ENCODE peak calls at places on chromosomes 4 and X, in five cellular contexts. One of them, this sample, is unnamed.

GRCh38 chr4:103144926-103145325 is 45.3 kb upstream of the BDH2 start:
- DNase-seq in lower lobe of right lung: no peak
- DNase-seq in hepatocyte: no peak
- DNase-seq in spleen: no peak
- DNase-seq in GM12878: no peak
- DNase-seq in this sample: no peak

GRCh38 chr4:94516999-94517398 is 65.3 kb downstream of the PDLIM5 start:
- DNase-seq in lower lobe of right lung: no peak
- DNase-seq in hepatocyte: no peak
- DNase-seq in spleen: no peak
- DNase-seq in GM12878: no peak
- DNase-seq in this sample: no peak

GRCh38 chrX:80432863-80433262 is 12.6 kb downstream of the TENT5D start:
- DNase-seq in lower lobe of right lung: no peak
- DNase-seq in hepatocyte: peak
- DNase-seq in spleen: no peak
- DNase-seq in GM12878: no peak
- DNase-seq in this sample: no peak

GRCh38 chr4:55218041-55218440 is 92.6 kb upstream of the KDR start:
- DNase-seq in lower lobe of right lung: no peak
- DNase-seq in hepatocyte: no peak
- DNase-seq in spleen: no peak
- DNase-seq in GM12878: no peak
- DNase-seq in this sample: no peak

GRCh38 chrX:30620980-30621716 is 32.1 kb upstream of the GK start:
- DNase-seq in lower lobe of right lung: no peak
- DNase-seq in hepatocyte: peak
- DNase-seq in spleen: no peak
- DNase-seq in GM12878: no peak
- DNase-seq in this sample: peak

GRCh38 chr4:21768349-21769310 is 179.9 kb downstream of the KCNIP4 start:
- DNase-seq in lower lobe of right lung: no peak
- DNase-seq in hepatocyte: peak
- DNase-seq in spleen: no peak
- DNase-seq in GM12878: no peak
- DNase-seq in this sample: no peak

GRCh38 chrX:97609938-97610337 is 726.2 kb downstream of the RPA4 start:
- DNase-seq in lower lobe of right lung: no peak
- DNase-seq in hepatocyte: no peak
- DNase-seq in spleen: no peak
- DNase-seq in GM12878: no peak
- DNase-seq in this sample: no peak

GRCh38 chrX:133959972-133960371 is 25.4 kb downstream of the GPC3 start:
- DNase-seq in lower lobe of right lung: no peak
- DNase-seq in hepatocyte: no peak
- DNase-seq in spleen: no peak
- DNase-seq in GM12878: no peak
- DNase-seq in this sample: no peak

GRCh38 chrX:130120321-130120731 is 10.0 kb upstream of the ELF4 start:
- DNase-seq in lower lobe of right lung: no peak
- DNase-seq in hepatocyte: peak
- DNase-seq in spleen: no peak
- DNase-seq in GM12878: no peak
- DNase-seq in this sample: no peak

GRCh38 chr4:120694973-120695372 is 227.6 kb downstream of the PRDM5 start:
- DNase-seq in lower lobe of right lung: no peak
- DNase-seq in hepatocyte: peak
- DNase-seq in spleen: no peak
- DNase-seq in GM12878: no peak
- DNase-seq in this sample: peak

GRCh38 chr4:79864470-79865190 is 208.4 kb downstream of the ANTXR2 start:
- DNase-seq in lower lobe of right lung: no peak
- DNase-seq in hepatocyte: no peak
- DNase-seq in spleen: no peak
- DNase-seq in GM12878: no peak
- DNase-seq in this sample: no peak

GRCh38 chr4:27005512-27006246 is 145.0 kb downstream of the STIM2 start:
- DNase-seq in lower lobe of right lung: no peak
- DNase-seq in hepatocyte: no peak
- DNase-seq in spleen: no peak
- DNase-seq in GM12878: no peak
- DNase-seq in this sample: no peak

GRCh38 chr4:30721353-30722091 is 1.4 kb downstream of the PCDH7 start:
- DNase-seq in lower lobe of right lung: no peak
- DNase-seq in hepatocyte: peak
- DNase-seq in spleen: no peak
- DNase-seq in GM12878: no peak
- DNase-seq in this sample: no peak

GRCh38 chr4:68336530-68336929 is 13.4 kb downstream of the YTHDC1 start:
- DNase-seq in lower lobe of right lung: no peak
- DNase-seq in hepatocyte: no peak
- DNase-seq in spleen: no peak
- DNase-seq in GM12878: no peak
- DNase-seq in this sample: no peak

GRCh38 chr4:153535735-153536494 is 69.8 kb downstream of the TMEM131L start:
- DNase-seq in lower lobe of right lung: no peak
- DNase-seq in hepatocyte: no peak
- DNase-seq in spleen: no peak
- DNase-seq in GM12878: no peak
- DNase-seq in this sample: peak

GRCh38 chr4:144658908-144659307 is 13.0 kb downstream of the HHIP start:
- DNase-seq in lower lobe of right lung: no peak
- DNase-seq in hepatocyte: no peak
- DNase-seq in spleen: no peak
- DNase-seq in GM12878: no peak
- DNase-seq in this sample: peak

GRCh38 chrX:85592980-85593379 is 213.5 kb upstream of the POF1B start:
- DNase-seq in lower lobe of right lung: no peak
- DNase-seq in hepatocyte: no peak
- DNase-seq in spleen: no peak
- DNase-seq in GM12878: no peak
- DNase-seq in this sample: no peak

GRCh38 chrX:147072747-147073146 is 258.2 kb upstream of the CXorf51A start:
- DNase-seq in lower lobe of right lung: no peak
- DNase-seq in hepatocyte: no peak
- DNase-seq in spleen: no peak
- DNase-seq in GM12878: no peak
- DNase-seq in this sample: no peak

GRCh38 chrX:42976729-42977366 is 198.9 kb upstream of the PPP1R2C start:
- DNase-seq in lower lobe of right lung: no peak
- DNase-seq in hepatocyte: peak
- DNase-seq in spleen: no peak
- DNase-seq in GM12878: no peak
- DNase-seq in this sample: no peak

GRCh38 chr4:151157543-151157942 is 58.1 kb downstream of the RPS3A start:
- DNase-seq in lower lobe of right lung: no peak
- DNase-seq in hepatocyte: no peak
- DNase-seq in spleen: no peak
- DNase-seq in GM12878: no peak
- DNase-seq in this sample: no peak

GRCh38 chr4:55186123-55186522 is 60.7 kb upstream of the KDR start:
- DNase-seq in lower lobe of right lung: no peak
- DNase-seq in hepatocyte: no peak
- DNase-seq in spleen: no peak
- DNase-seq in GM12878: no peak
- DNase-seq in this sample: no peak

GRCh38 chr4:8203817-8204216 is 4.7 kb downstream of the SH3TC1 start:
- DNase-seq in lower lobe of right lung: no peak
- DNase-seq in hepatocyte: no peak
- DNase-seq in spleen: no peak
- DNase-seq in GM12878: no peak
- DNase-seq in this sample: no peak

GRCh38 chr4:3045500-3045850 is 28.9 kb downstream of the HTT-AS start:
- DNase-seq in lower lobe of right lung: peak
- DNase-seq in hepatocyte: no peak
- DNase-seq in spleen: peak
- DNase-seq in GM12878: no peak
- DNase-seq in this sample: no peak

GRCh38 chrX:66731398-66731797 is 92.5 kb upstream of the EDA2R start:
- DNase-seq in lower lobe of right lung: no peak
- DNase-seq in hepatocyte: peak
- DNase-seq in spleen: no peak
- DNase-seq in GM12878: peak
- DNase-seq in this sample: peak

GRCh38 chr4:4837921-4838601 is 21.4 kb upstream of the MSX1 start:
- DNase-seq in lower lobe of right lung: no peak
- DNase-seq in hepatocyte: no peak
- DNase-seq in spleen: peak
- DNase-seq in GM12878: no peak
- DNase-seq in this sample: peak

GRCh38 chr4:147044241-147044640 is 98.6 kb upstream of the TTC29 start:
- DNase-seq in lower lobe of right lung: no peak
- DNase-seq in hepatocyte: no peak
- DNase-seq in spleen: no peak
- DNase-seq in GM12878: no peak
- DNase-seq in this sample: no peak

GRCh38 chr4:145816091-145816490 is 122.5 kb downstream of the ZNF827 start:
- DNase-seq in lower lobe of right lung: no peak
- DNase-seq in hepatocyte: no peak
- DNase-seq in spleen: no peak
- DNase-seq in GM12878: no peak
- DNase-seq in this sample: no peak
- TF ChIP-seq CTCF in lower lobe of right lung: no peak
- TF ChIP-seq CTCF in hepatocyte: no peak
- TF ChIP-seq CTCF in spleen: no peak
- TF ChIP-seq CTCF in GM12878: no peak
- TF ChIP-seq CTCF in this sample: no peak

GRCh38 chr4:82784615-82785247 is 13.9 kb downstream of the SCD5 start:
- DNase-seq in lower lobe of right lung: no peak
- DNase-seq in hepatocyte: no peak
- DNase-seq in spleen: no peak
- DNase-seq in GM12878: no peak
- DNase-seq in this sample: no peak

GRCh38 chr4:82785248-82786003 is 13.2 kb downstream of the SCD5 start:
- DNase-seq in lower lobe of right lung: no peak
- DNase-seq in hepatocyte: no peak
- DNase-seq in spleen: no peak
- DNase-seq in GM12878: no peak
- DNase-seq in this sample: peak

GRCh38 chr4:82787342-82787741 is 11.3 kb downstream of the SCD5 start:
- DNase-seq in lower lobe of right lung: no peak
- DNase-seq in hepatocyte: no peak
- DNase-seq in spleen: no peak
- DNase-seq in GM12878: no peak
- DNase-seq in this sample: no peak

GRCh38 chr4:82786794-82787193 is 11.8 kb downstream of the SCD5 start:
- DNase-seq in lower lobe of right lung: no peak
- DNase-seq in hepatocyte: no peak
- DNase-seq in spleen: no peak
- DNase-seq in GM12878: no peak
- DNase-seq in this sample: no peak

DNA sequence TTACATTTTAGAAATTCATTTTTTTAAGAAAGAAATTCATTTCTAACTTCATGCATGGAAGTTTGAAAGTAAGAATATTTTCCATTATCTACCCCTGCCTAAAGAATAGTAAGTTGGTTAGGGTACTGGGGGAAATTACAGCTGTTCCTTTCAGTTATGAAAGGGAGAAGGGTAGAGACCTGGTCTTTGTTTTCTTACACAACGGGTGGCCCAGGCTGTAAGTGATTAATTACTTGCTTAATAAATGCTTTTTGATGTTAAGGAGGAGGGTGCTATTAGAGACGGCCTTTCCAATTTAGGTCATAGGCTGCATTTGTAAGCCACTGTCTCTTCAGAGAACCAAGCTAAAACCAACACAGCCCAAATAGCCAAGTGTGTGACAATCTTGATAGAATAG is 12.6 kb downstream of the SCD5 start:
- DNase-seq in lower lobe of right lung: no peak
- DNase-seq in hepatocyte: no peak
- DNase-seq in spleen: no peak
- DNase-seq in GM12878: no peak
- DNase-seq in this sample: no peak
- H3K4me3 ChIP-seq in lower lobe of right lung: no peak
- H3K4me3 ChIP-seq in hepatocyte: no peak
- H3K4me3 ChIP-seq in spleen: no peak
- H3K4me3 ChIP-seq in GM12878: no peak
- H3K4me3 ChIP-seq in this sample: peak

GRCh38 chr4:99205104-99205979 is 13.7 kb downstream of the ADH6 start:
- DNase-seq in lower lobe of right lung: no peak
- DNase-seq in hepatocyte: peak
- DNase-seq in spleen: no peak
- DNase-seq in GM12878: no peak
- DNase-seq in this sample: peak

GRCh38 chr4:99202094-99202493 is 17.0 kb downstream of the ADH6 start:
- DNase-seq in lower lobe of right lung: no peak
- DNase-seq in hepatocyte: no peak
- DNase-seq in spleen: no peak
- DNase-seq in GM12878: no peak
- DNase-seq in this sample: no peak

GRCh38 chr4:99202536-99202935 is 16.5 kb downstream of the ADH6 start:
- DNase-seq in lower lobe of right lung: no peak
- DNase-seq in hepatocyte: no peak
- DNase-seq in spleen: no peak
- DNase-seq in GM12878: no peak
- DNase-seq in this sample: no peak

GRCh38 chr4:99200148-99200547 is 18.9 kb downstream of the ADH6 start:
- DNase-seq in lower lobe of right lung: no peak
- DNase-seq in hepatocyte: no peak
- DNase-seq in spleen: no peak
- DNase-seq in GM12878: no peak
- DNase-seq in this sample: no peak

DNA sequence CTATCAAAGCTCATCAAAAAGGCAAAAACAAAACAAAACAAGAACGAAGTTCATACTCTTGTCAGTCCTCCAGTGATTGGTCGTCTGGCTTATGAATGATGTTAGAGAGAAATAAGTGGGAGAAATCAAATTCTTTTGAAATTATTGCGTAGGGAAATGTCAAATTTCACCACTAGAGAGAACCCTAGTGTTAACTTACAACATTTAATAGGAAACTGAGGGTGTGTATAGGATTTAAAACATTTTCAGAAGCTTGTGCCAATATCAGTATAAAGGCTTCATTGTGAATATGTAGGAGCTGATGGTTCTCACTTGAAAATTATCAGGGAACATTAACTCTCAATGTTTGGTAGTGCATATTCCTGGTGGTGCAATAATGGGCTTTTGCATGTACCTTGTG is 17.4 kb downstream of the ADH6 start:
- DNase-seq in lower lobe of right lung: no peak
- DNase-seq in hepatocyte: no peak
- DNase-seq in spleen: no peak
- DNase-seq in GM12878: no peak
- DNase-seq in this sample: no peak
- TF ChIP-seq CTCF in lower lobe of right lung: no peak
- TF ChIP-seq CTCF in hepatocyte: peak
- TF ChIP-seq CTCF in spleen: no peak
- TF ChIP-seq CTCF in GM12878: no peak
- TF ChIP-seq CTCF in this sample: no peak

DNA sequence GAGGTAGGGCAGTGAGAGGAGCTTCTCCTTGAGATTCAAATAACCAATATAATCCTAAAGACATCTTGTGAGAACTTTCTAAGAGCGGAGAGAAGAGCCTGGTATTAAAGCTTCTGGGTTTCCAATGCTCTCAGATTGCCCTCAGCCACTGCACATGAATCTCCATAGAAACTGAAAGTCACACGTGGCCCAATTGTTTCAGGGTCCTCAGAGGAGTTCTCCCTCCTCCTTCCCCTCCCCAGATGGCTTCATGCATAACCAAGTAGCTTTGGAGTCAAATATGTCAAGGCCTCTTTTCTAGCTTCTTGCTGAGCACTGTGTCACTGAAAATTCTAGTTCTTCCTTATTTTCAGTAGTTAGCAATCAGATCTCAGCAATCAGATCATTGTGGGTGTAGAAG is 2.3 kb downstream of the BTK start:
- DNase-seq in lower lobe of right lung: no peak
- DNase-seq in hepatocyte: no peak
- DNase-seq in spleen: no peak
- DNase-seq in GM12878: peak
- DNase-seq in this sample: no peak
- H3K4me3 ChIP-seq in lower lobe of right lung: no peak
- H3K4me3 ChIP-seq in hepatocyte: no peak
- H3K4me3 ChIP-seq in spleen: peak
- H3K4me3 ChIP-seq in GM12878: peak
- H3K4me3 ChIP-seq in this sample: no peak

This sample was measured in HFF-Myc.